ENCODE peak calls at places on chromosomes 6 and 20, in nine cellular contexts. One of them, this sample, is unnamed.

GRCh38 chr20:24451992-24452391 is 17.4 kb upstream of the SYNDIG1 start:
- DNase-seq in CD8-positive, alpha-beta memory T cell: no peak
- DNase-seq in EL: no peak
- DNase-seq in sciatic nerve: no peak
- DNase-seq in activated CD4-positive, CD25-positive, alpha-beta regulatory T cell treated with anti-CD3 and anti-CD28 coated beads, Interleukin-2, amount 50 U/mL, for 72 hours: no peak
- DNase-seq in psoas muscle: no peak
- DNase-seq in AML-193: no peak
- DNase-seq in CD8-positive, alpha-beta T cell: no peak
- DNase-seq in NCI-H1417: no peak
- DNase-seq in this sample: no peak

GRCh38 chr6:5078121-5078695 is 6.9 kb upstream of the PPP1R3G start:
- DNase-seq in CD8-positive, alpha-beta memory T cell: no peak
- DNase-seq in activated CD4-positive, CD25-positive, alpha-beta regulatory T cell treated with anti-CD3 and anti-CD28 coated beads, Interleukin-2, amount 50 U/mL, for 72 hours: no peak
- DNase-seq in sciatic nerve: no peak
- DNase-seq in NCI-H1417: no peak
- DNase-seq in EL: no peak
- DNase-seq in psoas muscle: no peak
- DNase-seq in AML-193: peak; percentile 63
- DNase-seq in CD8-positive, alpha-beta T cell: no peak
- DNase-seq in this sample: peak; percentile 60

GRCh38 chr20:50593005-50593335 is 82.8 kb downstream of the PTPN1 start:
- DNase-seq in EL: no peak
- DNase-seq in NCI-H1417: no peak
- DNase-seq in CD8-positive, alpha-beta memory T cell: no peak
- DNase-seq in activated CD4-positive, CD25-positive, alpha-beta regulatory T cell treated with anti-CD3 and anti-CD28 coated beads, Interleukin-2, amount 50 U/mL, for 72 hours: no peak
- DNase-seq in psoas muscle: no peak
- DNase-seq in AML-193: no peak
- DNase-seq in CD8-positive, alpha-beta T cell: no peak
- DNase-seq in sciatic nerve: no peak
- DNase-seq in this sample: no peak

GRCh38 chr20:15236812-15237211 is 899.4 kb upstream of the FLRT3 start:
- DNase-seq in CD8-positive, alpha-beta memory T cell: no peak
- DNase-seq in EL: peak; percentile 20
- DNase-seq in CD8-positive, alpha-beta T cell: no peak
- DNase-seq in sciatic nerve: no peak
- DNase-seq in NCI-H1417: no peak
- DNase-seq in AML-193: peak; percentile 39
- DNase-seq in activated CD4-positive, CD25-positive, alpha-beta regulatory T cell treated with anti-CD3 and anti-CD28 coated beads, Interleukin-2, amount 50 U/mL, for 72 hours: no peak
- DNase-seq in psoas muscle: no peak
- DNase-seq in this sample: peak; percentile 22

GRCh38 chr6:53282234-53282633 is 66.5 kb downstream of the ELOVL5 start:
- DNase-seq in CD8-positive, alpha-beta memory T cell: no peak
- DNase-seq in NCI-H1417: no peak
- DNase-seq in sciatic nerve: no peak
- DNase-seq in psoas muscle: no peak
- DNase-seq in CD8-positive, alpha-beta T cell: no peak
- DNase-seq in EL: no peak
- DNase-seq in activated CD4-positive, CD25-positive, alpha-beta regulatory T cell treated with anti-CD3 and anti-CD28 coated beads, Interleukin-2, amount 50 U/mL, for 72 hours: no peak
- DNase-seq in AML-193: no peak
- DNase-seq in this sample: no peak

GRCh38 chr20:10167594-10167993 is 51.0 kb upstream of the SNAP25 start:
- DNase-seq in CD8-positive, alpha-beta T cell: no peak
- DNase-seq in activated CD4-positive, CD25-positive, alpha-beta regulatory T cell treated with anti-CD3 and anti-CD28 coated beads, Interleukin-2, amount 50 U/mL, for 72 hours: no peak
- DNase-seq in psoas muscle: no peak
- DNase-seq in sciatic nerve: no peak
- DNase-seq in NCI-H1417: no peak
- DNase-seq in EL: no peak
- DNase-seq in AML-193: no peak
- DNase-seq in CD8-positive, alpha-beta memory T cell: no peak
- DNase-seq in this sample: no peak

GRCh38 chr6:58113960-58114359 is 796.5 kb downstream of the PRIM2 start:
- DNase-seq in CD8-positive, alpha-beta memory T cell: no peak
- DNase-seq in AML-193: no peak
- DNase-seq in NCI-H1417: no peak
- DNase-seq in sciatic nerve: no peak
- DNase-seq in EL: peak; percentile 8
- DNase-seq in psoas muscle: no peak
- DNase-seq in activated CD4-positive, CD25-positive, alpha-beta regulatory T cell treated with anti-CD3 and anti-CD28 coated beads, Interleukin-2, amount 50 U/mL, for 72 hours: no peak
- DNase-seq in CD8-positive, alpha-beta T cell: no peak
- DNase-seq in this sample: no peak

GRCh38 chr6:147715035-147715434 is 206.5 kb downstream of the SAMD5 start:
- DNase-seq in psoas muscle: no peak
- DNase-seq in activated CD4-positive, CD25-positive, alpha-beta regulatory T cell treated with anti-CD3 and anti-CD28 coated beads, Interleukin-2, amount 50 U/mL, for 72 hours: no peak
- DNase-seq in CD8-positive, alpha-beta T cell: no peak
- DNase-seq in CD8-positive, alpha-beta memory T cell: no peak
- DNase-seq in AML-193: no peak
- DNase-seq in EL: no peak
- DNase-seq in sciatic nerve: no peak
- DNase-seq in NCI-H1417: no peak
- DNase-seq in this sample: no peak

GRCh38 chr20:32482251-32483220 is 102.6 kb downstream of the NOL4L start:
- DNase-seq in NCI-H1417: peak; percentile 18
- DNase-seq in EL: peak; percentile 25
- DNase-seq in psoas muscle: peak; percentile 69
- DNase-seq in CD8-positive, alpha-beta memory T cell: peak; percentile 54
- DNase-seq in activated CD4-positive, CD25-positive, alpha-beta regulatory T cell treated with anti-CD3 and anti-CD28 coated beads, Interleukin-2, amount 50 U/mL, for 72 hours: no peak
- DNase-seq in AML-193: peak; percentile 16
- DNase-seq in CD8-positive, alpha-beta T cell: no peak
- DNase-seq in sciatic nerve: peak; percentile 75
- DNase-seq in this sample: peak; percentile 60

GRCh38 chr6:125810435-125810834 is 19.7 kb downstream of the NCOA7 start:
- DNase-seq in NCI-H1417: peak; percentile 96
- DNase-seq in CD8-positive, alpha-beta T cell: no peak
- DNase-seq in psoas muscle: no peak
- DNase-seq in AML-193: no peak
- DNase-seq in EL: no peak
- DNase-seq in activated CD4-positive, CD25-positive, alpha-beta regulatory T cell treated with anti-CD3 and anti-CD28 coated beads, Interleukin-2, amount 50 U/mL, for 72 hours: no peak
- DNase-seq in sciatic nerve: no peak
- DNase-seq in CD8-positive, alpha-beta memory T cell: no peak
- DNase-seq in this sample: no peak

GRCh38 chr6:47360388-47360787 is 50.7 kb upstream of the TNFRSF21 start:
- DNase-seq in CD8-positive, alpha-beta T cell: no peak
- DNase-seq in sciatic nerve: no peak
- DNase-seq in AML-193: no peak
- DNase-seq in psoas muscle: no peak
- DNase-seq in NCI-H1417: no peak
- DNase-seq in activated CD4-positive, CD25-positive, alpha-beta regulatory T cell treated with anti-CD3 and anti-CD28 coated beads, Interleukin-2, amount 50 U/mL, for 72 hours: no peak
- DNase-seq in EL: no peak
- DNase-seq in CD8-positive, alpha-beta memory T cell: no peak
- DNase-seq in this sample: no peak

GRCh38 chr6:101125380-101125971 is 244.3 kb upstream of the ASCC3 start:
- DNase-seq in CD8-positive, alpha-beta memory T cell: no peak
- DNase-seq in sciatic nerve: no peak
- DNase-seq in CD8-positive, alpha-beta T cell: no peak
- DNase-seq in AML-193: no peak
- DNase-seq in psoas muscle: no peak
- DNase-seq in EL: no peak
- DNase-seq in activated CD4-positive, CD25-positive, alpha-beta regulatory T cell treated with anti-CD3 and anti-CD28 coated beads, Interleukin-2, amount 50 U/mL, for 72 hours: no peak
- DNase-seq in NCI-H1417: no peak
- DNase-seq in this sample: no peak

GRCh38 chr6:17638212-17638611 is 38.1 kb downstream of the FAM8A1 start:
- DNase-seq in NCI-H1417: no peak
- DNase-seq in activated CD4-positive, CD25-positive, alpha-beta regulatory T cell treated with anti-CD3 and anti-CD28 coated beads, Interleukin-2, amount 50 U/mL, for 72 hours: no peak
- DNase-seq in AML-193: no peak
- DNase-seq in CD8-positive, alpha-beta memory T cell: no peak
- DNase-seq in EL: no peak
- DNase-seq in psoas muscle: no peak
- DNase-seq in CD8-positive, alpha-beta T cell: no peak
- DNase-seq in sciatic nerve: no peak
- DNase-seq in this sample: no peak

GRCh38 chr6:21915707-21916399 is 322.3 kb downstream of the SOX4 start:
- DNase-seq in EL: peak; percentile 66
- DNase-seq in NCI-H1417: no peak
- DNase-seq in CD8-positive, alpha-beta T cell: no peak
- DNase-seq in CD8-positive, alpha-beta memory T cell: no peak
- DNase-seq in activated CD4-positive, CD25-positive, alpha-beta regulatory T cell treated with anti-CD3 and anti-CD28 coated beads, Interleukin-2, amount 50 U/mL, for 72 hours: no peak
- DNase-seq in psoas muscle: no peak
- DNase-seq in AML-193: no peak
- DNase-seq in sciatic nerve: no peak
- DNase-seq in this sample: no peak

GRCh38 chr6:12034349-12034748 is 22.2 kb downstream of the HIVEP1 start:
- DNase-seq in EL: no peak
- DNase-seq in CD8-positive, alpha-beta T cell: no peak
- DNase-seq in psoas muscle: no peak
- DNase-seq in CD8-positive, alpha-beta memory T cell: no peak
- DNase-seq in sciatic nerve: no peak
- DNase-seq in NCI-H1417: no peak
- DNase-seq in activated CD4-positive, CD25-positive, alpha-beta regulatory T cell treated with anti-CD3 and anti-CD28 coated beads, Interleukin-2, amount 50 U/mL, for 72 hours: no peak
- DNase-seq in AML-193: no peak
- DNase-seq in this sample: no peak

GRCh38 chr6:100633096-100633766 is 168.5 kb upstream of the SIM1 start:
- DNase-seq in EL: peak; percentile 79
- DNase-seq in sciatic nerve: no peak
- DNase-seq in CD8-positive, alpha-beta memory T cell: no peak
- DNase-seq in AML-193: no peak
- DNase-seq in psoas muscle: no peak
- DNase-seq in activated CD4-positive, CD25-positive, alpha-beta regulatory T cell treated with anti-CD3 and anti-CD28 coated beads, Interleukin-2, amount 50 U/mL, for 72 hours: no peak
- DNase-seq in CD8-positive, alpha-beta T cell: no peak
- DNase-seq in NCI-H1417: no peak
- DNase-seq in this sample: no peak

GRCh38 chr20:371755-372542 is 8.6 kb upstream of the TRIB3 start:
- DNase-seq in CD8-positive, alpha-beta T cell: no peak
- DNase-seq in psoas muscle: peak; percentile 90
- DNase-seq in sciatic nerve: peak; percentile 71
- DNase-seq in activated CD4-positive, CD25-positive, alpha-beta regulatory T cell treated with anti-CD3 and anti-CD28 coated beads, Interleukin-2, amount 50 U/mL, for 72 hours: no peak
- DNase-seq in CD8-positive, alpha-beta memory T cell: peak; percentile 18
- DNase-seq in AML-193: peak; percentile 93
- DNase-seq in EL: peak; percentile 96
- DNase-seq in NCI-H1417: no peak
- DNase-seq in this sample: no peak

GRCh38 chr6:151494235-151494950 is 576 bp downstream of the CCDC170 start:
- DNase-seq in activated CD4-positive, CD25-positive, alpha-beta regulatory T cell treated with anti-CD3 and anti-CD28 coated beads, Interleukin-2, amount 50 U/mL, for 72 hours: no peak
- DNase-seq in AML-193: no peak
- DNase-seq in CD8-positive, alpha-beta T cell: no peak
- DNase-seq in sciatic nerve: peak; percentile 69
- DNase-seq in psoas muscle: peak; percentile 65
- DNase-seq in EL: peak; percentile 50
- DNase-seq in NCI-H1417: no peak
- DNase-seq in CD8-positive, alpha-beta memory T cell: no peak
- DNase-seq in this sample: peak; percentile 27

GRCh38 chr20:2800590-2801458 is at the start of gene CPXM1:
- DNase-seq in psoas muscle: no peak
- DNase-seq in CD8-positive, alpha-beta memory T cell: no peak
- DNase-seq in EL: no peak
- DNase-seq in CD8-positive, alpha-beta T cell: no peak
- DNase-seq in sciatic nerve: no peak
- DNase-seq in NCI-H1417: no peak
- DNase-seq in AML-193: peak; percentile 75
- DNase-seq in activated CD4-positive, CD25-positive, alpha-beta regulatory T cell treated with anti-CD3 and anti-CD28 coated beads, Interleukin-2, amount 50 U/mL, for 72 hours: no peak
- DNase-seq in this sample: peak; percentile 68

GRCh38 chr6:27545271-27546046 is 72.6 kb upstream of the ZNF184 start:
- DNase-seq in NCI-H1417: no peak
- DNase-seq in CD8-positive, alpha-beta memory T cell: no peak
- DNase-seq in activated CD4-positive, CD25-positive, alpha-beta regulatory T cell treated with anti-CD3 and anti-CD28 coated beads, Interleukin-2, amount 50 U/mL, for 72 hours: peak; percentile 48
- DNase-seq in AML-193: no peak
- DNase-seq in psoas muscle: no peak
- DNase-seq in CD8-positive, alpha-beta T cell: no peak
- DNase-seq in sciatic nerve: no peak
- DNase-seq in EL: peak; percentile 85
- DNase-seq in this sample: peak; percentile 66

GRCh38 chr20:56985286-56985685 is 281.2 kb downstream of the BMP7 start:
- DNase-seq in activated CD4-positive, CD25-positive, alpha-beta regulatory T cell treated with anti-CD3 and anti-CD28 coated beads, Interleukin-2, amount 50 U/mL, for 72 hours: no peak
- DNase-seq in CD8-positive, alpha-beta T cell: no peak
- DNase-seq in AML-193: no peak
- DNase-seq in sciatic nerve: no peak
- DNase-seq in EL: peak; percentile 36
- DNase-seq in psoas muscle: no peak
- DNase-seq in NCI-H1417: no peak
- DNase-seq in CD8-positive, alpha-beta memory T cell: no peak
- DNase-seq in this sample: no peak

GRCh38 chr6:35507221-35507620 is 5.5 kb downstream of the TULP1 start:
- DNase-seq in CD8-positive, alpha-beta T cell: no peak
- DNase-seq in NCI-H1417: no peak
- DNase-seq in AML-193: no peak
- DNase-seq in CD8-positive, alpha-beta memory T cell: no peak
- DNase-seq in psoas muscle: no peak
- DNase-seq in EL: no peak
- DNase-seq in sciatic nerve: no peak
- DNase-seq in activated CD4-positive, CD25-positive, alpha-beta regulatory T cell treated with anti-CD3 and anti-CD28 coated beads, Interleukin-2, amount 50 U/mL, for 72 hours: no peak
- DNase-seq in this sample: no peak

GRCh38 chr6:80438728-80439127 is 332.3 kb downstream of the BCKDHB start:
- DNase-seq in NCI-H1417: no peak
- DNase-seq in activated CD4-positive, CD25-positive, alpha-beta regulatory T cell treated with anti-CD3 and anti-CD28 coated beads, Interleukin-2, amount 50 U/mL, for 72 hours: no peak
- DNase-seq in EL: peak; percentile 95
- DNase-seq in CD8-positive, alpha-beta T cell: no peak
- DNase-seq in AML-193: no peak
- DNase-seq in CD8-positive, alpha-beta memory T cell: no peak
- DNase-seq in psoas muscle: no peak
- DNase-seq in sciatic nerve: no peak
- DNase-seq in this sample: no peak

GRCh38 chr6:85163553-85163952 is 286.3 kb upstream of the NT5E start:
- DNase-seq in CD8-positive, alpha-beta T cell: no peak
- DNase-seq in psoas muscle: no peak
- DNase-seq in NCI-H1417: no peak
- DNase-seq in EL: no peak
- DNase-seq in AML-193: no peak
- DNase-seq in CD8-positive, alpha-beta memory T cell: no peak
- DNase-seq in activated CD4-positive, CD25-positive, alpha-beta regulatory T cell treated with anti-CD3 and anti-CD28 coated beads, Interleukin-2, amount 50 U/mL, for 72 hours: no peak
- DNase-seq in sciatic nerve: no peak
- DNase-seq in this sample: no peak

GRCh38 chr6:150710236-150710635 is 110.6 kb downstream of the PLEKHG1 start:
- DNase-seq in CD8-positive, alpha-beta memory T cell: no peak
- DNase-seq in CD8-positive, alpha-beta T cell: no peak
- DNase-seq in psoas muscle: no peak
- DNase-seq in activated CD4-positive, CD25-positive, alpha-beta regulatory T cell treated with anti-CD3 and anti-CD28 coated beads, Interleukin-2, amount 50 U/mL, for 72 hours: no peak
- DNase-seq in sciatic nerve: no peak
- DNase-seq in EL: no peak
- DNase-seq in NCI-H1417: no peak
- DNase-seq in AML-193: no peak
- DNase-seq in this sample: no peak

GRCh38 chr20:57526067-57526884 is 1.3 kb upstream of the CTCFL start:
- DNase-seq in sciatic nerve: no peak
- DNase-seq in NCI-H1417: no peak
- DNase-seq in activated CD4-positive, CD25-positive, alpha-beta regulatory T cell treated with anti-CD3 and anti-CD28 coated beads, Interleukin-2, amount 50 U/mL, for 72 hours: no peak
- DNase-seq in AML-193: no peak
- DNase-seq in psoas muscle: no peak
- DNase-seq in CD8-positive, alpha-beta memory T cell: no peak
- DNase-seq in CD8-positive, alpha-beta T cell: no peak
- DNase-seq in EL: peak; percentile 4
- DNase-seq in this sample: no peak

GRCh38 chr6:42450314-42451145 is 1.2 kb downstream of the TRERF1 start:
- DNase-seq in EL: peak; percentile 45
- DNase-seq in activated CD4-positive, CD25-positive, alpha-beta regulatory T cell treated with anti-CD3 and anti-CD28 coated beads, Interleukin-2, amount 50 U/mL, for 72 hours: no peak
- DNase-seq in CD8-positive, alpha-beta T cell: no peak
- DNase-seq in NCI-H1417: peak; percentile 8
- DNase-seq in sciatic nerve: no peak
- DNase-seq in CD8-positive, alpha-beta memory T cell: peak; percentile 51
- DNase-seq in psoas muscle: no peak
- DNase-seq in AML-193: peak; percentile 43
- DNase-seq in this sample: no peak

GRCh38 chr6:6931047-6932025 is 176.4 kb upstream of the RREB1 start:
- DNase-seq in EL: no peak
- DNase-seq in AML-193: peak; percentile 66
- DNase-seq in psoas muscle: no peak
- DNase-seq in CD8-positive, alpha-beta memory T cell: no peak
- DNase-seq in NCI-H1417: no peak
- DNase-seq in activated CD4-positive, CD25-positive, alpha-beta regulatory T cell treated with anti-CD3 and anti-CD28 coated beads, Interleukin-2, amount 50 U/mL, for 72 hours: no peak
- DNase-seq in CD8-positive, alpha-beta T cell: no peak
- DNase-seq in sciatic nerve: no peak
- DNase-seq in this sample: no peak

GRCh38 chr20:50280851-50281655 is 90.4 kb downstream of the CEBPB start:
- DNase-seq in NCI-H1417: no peak
- DNase-seq in activated CD4-positive, CD25-positive, alpha-beta regulatory T cell treated with anti-CD3 and anti-CD28 coated beads, Interleukin-2, amount 50 U/mL, for 72 hours: no peak
- DNase-seq in CD8-positive, alpha-beta T cell: no peak
- DNase-seq in psoas muscle: no peak
- DNase-seq in EL: no peak
- DNase-seq in sciatic nerve: no peak
- DNase-seq in CD8-positive, alpha-beta memory T cell: no peak
- DNase-seq in AML-193: no peak
- DNase-seq in this sample: no peak

GRCh38 chr20:22303523-22303922 is 280.8 kb downstream of the FOXA2 start:
- DNase-seq in AML-193: no peak
- DNase-seq in activated CD4-positive, CD25-positive, alpha-beta regulatory T cell treated with anti-CD3 and anti-CD28 coated beads, Interleukin-2, amount 50 U/mL, for 72 hours: no peak
- DNase-seq in CD8-positive, alpha-beta memory T cell: no peak
- DNase-seq in NCI-H1417: no peak
- DNase-seq in CD8-positive, alpha-beta T cell: no peak
- DNase-seq in EL: no peak
- DNase-seq in psoas muscle: no peak
- DNase-seq in sciatic nerve: no peak
- DNase-seq in this sample: no peak

GRCh38 chr6:105001063-105001462 is 44.2 kb downstream of the LIN28B start:
- DNase-seq in activated CD4-positive, CD25-positive, alpha-beta regulatory T cell treated with anti-CD3 and anti-CD28 coated beads, Interleukin-2, amount 50 U/mL, for 72 hours: no peak
- DNase-seq in CD8-positive, alpha-beta T cell: no peak
- DNase-seq in sciatic nerve: no peak
- DNase-seq in EL: no peak
- DNase-seq in NCI-H1417: no peak
- DNase-seq in AML-193: no peak
- DNase-seq in CD8-positive, alpha-beta memory T cell: no peak
- DNase-seq in psoas muscle: no peak
- DNase-seq in this sample: no peak

This sample was measured in GM13977.